ENCODE peak calls at places on chromosomes 7 and 10, in seven cellular contexts. Q is NCI-H1417 treated with DMSO at 0.1 percent for 48 hours; N is stimulated activated CD4-positive, alpha-beta T cell treated with anti-CD3 and anti-CD28 coated beads, Interleukin-1b, Interleukin-23, amount 100 ng/mL, for 4 hours; D is activated CD8-positive, alpha-beta memory T cell treated with anti-CD3 and anti-CD28 coated beads for 4 hours; C is right lobe of liver; O is left lung; T is CD4-positive, alpha-beta memory T cell. U is an unnamed sample.

GRCh38 chr10:132713421-132714095 is 72.4 kb downstream of the NKX6-2 start:
- DNase-seq in C (peak), N (no peak), T (no peak), O (no peak), Q (no peak), D (no peak), U (peak)

GRCh38 chr7:11831727-11832495 is at the start of gene THSD7A:
- DNase-seq in C (peak), T (peak), N (no peak), O (peak), D (no peak), Q (no peak), U (no peak)

GRCh38 chr10:71831646-71832552 is 19.2 kb downstream of the PSAP start:
- DNase-seq in C (no peak), Q (no peak), D (no peak), N (no peak), T (no peak), O (no peak), U (peak)

GRCh38 chr7:47591655-47592572 is 10.0 kb upstream of the TNS3 start:
- DNase-seq in T (no peak), C (no peak), D (no peak), O (no peak), Q (no peak), N (no peak), U (no peak)

GRCh38 chr7:71972513-71972912 is 439.6 kb downstream of the CALN1 start:
- DNase-seq in N (no peak), O (no peak), D (no peak), T (no peak), C (no peak), Q (no peak), U (no peak)

GRCh38 chr7:25707733-25708132 is 444.3 kb upstream of the NFE2L3 start:
- DNase-seq in Q (no peak), C (no peak), O (no peak), N (no peak), D (no peak), T (no peak), U (no peak)

GRCh38 chr10:104614245-104614831 is 26.8 kb upstream of the SORCS3 start:
- DNase-seq in C (no peak), T (peak), Q (no peak), O (no peak), D (no peak), N (peak), U (no peak)

GRCh38 chr10:5534880-5535856 is 10.4 kb downstream of the CALML3 start:
- DNase-seq in D (no peak), O (no peak), C (no peak), Q (no peak), N (no peak), T (no peak), U (no peak)